ENCODE peak calls at places on chromosomes 2 and 18, in ten cellular contexts. G is NCI-H2107; J is activated T-cell treated with anti-CD3 and anti-CD28 coated beads, Interleukin-2, amount 50 U/mL, for 4 hours; L is NCI-H774; O is frontal cortex; N is HuH-7.5; C is prostate gland; M is stromal cell of bone marrow; S is HEK293T; V is stimulated activated CD8-positive, alpha-beta memory T cell treated with anti-CD3 and anti-CD28 coated beads, Interleukin-4, amount 100 ng/mL, for 1 hour. Z is an unnamed sample.

GRCh38 chr18:48832961-48833700 is 117.6 kb downstream of the SMAD7 start:
- DNase-seq in G (no peak), J (no peak), L (peak), O (no peak), N (no peak), C (no peak), M (peak), S (no peak), V (no peak), Z (peak)

GRCh38 chr2:165627463-165627862 is 158.0 kb downstream of the CSRNP3 start:
- DNase-seq in G (no peak), J (no peak), L (no peak), O (no peak), N (no peak), C (no peak), M (no peak), S (no peak), V (no peak), Z (no peak)

GRCh38 chr2:68516051-68516771 is 48.8 kb downstream of the APLF start:
- DNase-seq in G (no peak), J (no peak), L (no peak), O (no peak), N (no peak), C (no peak), M (no peak), S (no peak), V (no peak), Z (no peak)

GRCh38 chr2:26178746-26179436 is 6.0 kb downstream of the GAREM2 start:
- DNase-seq in G (no peak), J (no peak), L (peak), O (peak), N (peak), C (no peak), M (no peak), S (no peak), V (no peak), Z (no peak)

GRCh38 chr2:205089958-205090357 is 544.7 kb downstream of the PARD3B start:
- DNase-seq in G (no peak), J (no peak), L (no peak), O (no peak), N (no peak), C (no peak), M (no peak), S (no peak), V (no peak), Z (no peak)

GRCh38 chr2:238667008-238667407 is 180.9 kb upstream of the TWIST2 start:
- DNase-seq in G (no peak), J (no peak), L (no peak), O (no peak), N (no peak), C (no peak), M (no peak), S (no peak), V (no peak), Z (peak)

GRCh38 chr2:187075106-187076070 is 226.4 kb upstream of the ZSWIM2 start:
- DNase-seq in G (no peak), J (no peak), L (no peak), O (no peak), N (no peak), C (no peak), M (no peak), S (no peak), V (no peak), Z (peak)

GRCh38 chr18:5058768-5059539 is 138.1 kb downstream of the AKAIN1 start:
- DNase-seq in G (no peak), J (peak), L (no peak), O (no peak), N (no peak), C (no peak), M (peak), S (no peak), V (no peak), Z (no peak)

GRCh38 chr2:136010126-136010525 is 24.7 kb upstream of the DARS1 start:
- DNase-seq in G (no peak), J (no peak), L (no peak), O (no peak), N (no peak), C (no peak), M (no peak), S (no peak), V (no peak), Z (no peak)

GRCh38 chr2:210162466-210163124 is 8.6 kb downstream of the KANSL1L start:
- DNase-seq in G (no peak), J (no peak), L (no peak), O (no peak), N (no peak), C (no peak), M (no peak), S (no peak), V (no peak), Z (no peak)

GRCh38 chr2:216992056-216992455 is 132.2 kb upstream of the TNP1 start:
- DNase-seq in G (no peak), J (no peak), L (no peak), O (no peak), N (no peak), C (no peak), M (no peak), S (no peak), V (no peak), Z (no peak)